ENCODE peak calls at places on chromosomes 1 and 21, in five cellular contexts. B, I, A, C and R are unnamed samples.

GRCh38 chr1:151370211-151370911 is 2.1 kb downstream of the SELENBP1 start:
- DNase-seq in B (no peak), I (no peak), A (no peak), C (no peak), R (no peak)

GRCh38 chr1:1347663-1348419 is 1.4 kb downstream of the DVL1 start:
- DNase-seq in B (peak), I (no peak), A (no peak), C (peak), R (peak)

GRCh38 chr1:2414297-2414958 is 2.1 kb upstream of the PEX10 start:
- DNase-seq in B (no peak), I (peak), A (peak), C (peak), R (peak)

GRCh38 chr1:26126321-26127084 is 14.9 kb downstream of the PDIK1L start:
- DNase-seq in B (no peak), I (no peak), A (peak), C (no peak), R (peak)

GRCh38 chr1:202362212-202362611 is 13.7 kb downstream of the PPP1R12B start:
- DNase-seq in B (no peak), I (no peak), A (no peak), C (no peak), R (no peak)

GRCh38 chr21:29064850-29065481 is 8.5 kb downstream of the CCT8 start:
- DNase-seq in B (no peak), I (no peak), A (no peak), C (no peak), R (no peak)

GRCh38 chr21:41648591-41649031 is 118.2 kb downstream of the RIPK4 start:
- DNase-seq in B (no peak), I (peak), A (no peak), C (no peak), R (no peak)

GRCh38 chr1:18373882-18374493 is 106.7 kb upstream of the KLHDC7A start:
- DNase-seq in B (no peak), I (no peak), A (no peak), C (peak), R (peak)

GRCh38 chr1:158754420-158754819 is at the start of gene OR6K6:
- DNase-seq in B (no peak), I (no peak), A (no peak), C (no peak), R (no peak)

GRCh38 chr1:214123061-214123784 is 135.4 kb downstream of the PROX1 start:
- DNase-seq in B (peak), I (peak), A (peak), C (peak), R (peak)

GRCh38 chr1:51346086-51346942 is 16.0 kb upstream of the TTC39A start:
- DNase-seq in B (no peak), I (no peak), A (no peak), C (no peak), R (no peak)

GRCh38 chr21:44956356-44957046 is 16.7 kb downstream of the SLX9 start:
- DNase-seq in B (no peak), I (no peak), A (no peak), C (no peak), R (no peak)

GRCh38 chr1:73781257-73781656 is 416.7 kb downstream of the LRRIQ3 start:
- DNase-seq in B (no peak), I (peak), A (no peak), C (no peak), R (no peak)

GRCh38 chr1:108107658-108108057 is 92.5 kb downstream of the SLC25A24 start:
- DNase-seq in B (no peak), I (peak), A (no peak), C (no peak), R (no peak)

GRCh38 chr1:31679676-31680230 is 24.1 kb downstream of the COL16A1 start:
- DNase-seq in B (no peak), I (no peak), A (no peak), C (no peak), R (no peak)

GRCh38 chr1:244659694-244660093 is 6.8 kb downstream of the DESI2 start:
- DNase-seq in B (no peak), I (no peak), A (no peak), C (no peak), R (no peak)

GRCh38 chr1:3858231-3858981 is 1.1 kb downstream of the DFFB start:
- DNase-seq in B (no peak), I (peak), A (no peak), C (peak), R (peak)

GRCh38 chr1:21703318-21703963 is 34.3 kb upstream of the RAP1GAP start:
- DNase-seq in B (peak), I (peak), A (no peak), C (peak), R (no peak)
- TF ChIP-seq CTCF in B (peak), I (peak), A (peak), C (peak), R (no peak)

DNA sequence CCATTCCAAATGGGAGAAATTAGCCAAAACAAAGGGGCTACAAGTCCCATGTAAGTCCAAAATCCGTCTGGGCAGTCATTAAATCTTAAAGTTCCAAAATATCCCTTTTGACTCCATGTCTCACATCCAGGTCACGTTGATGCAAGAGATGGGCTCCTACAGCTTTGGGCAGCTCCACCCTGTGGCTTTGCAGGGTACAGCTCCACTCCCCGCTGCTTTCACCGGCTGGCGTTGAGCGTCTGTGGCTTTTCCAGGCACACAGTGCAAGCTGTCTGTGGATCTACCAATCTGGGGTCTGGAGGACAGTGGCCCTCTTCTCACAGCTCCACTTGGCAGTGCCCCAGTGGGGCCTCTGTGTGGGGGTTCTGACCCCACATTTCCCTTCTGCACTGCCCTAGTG is 130.2 kb downstream of the TPR start:
- DNase-seq in B (no peak), I (no peak), A (no peak), C (peak), R (no peak)
- TF ChIP-seq CTCF in B (peak), I (peak), A (no peak), C (peak), R (no peak)

GRCh38 chr1:172041102-172041501 is 199.8 kb downstream of the DNM3 start:
- DNase-seq in B (no peak), I (no peak), A (no peak), C (no peak), R (no peak)

GRCh38 chr1:172040466-172040865 is 199.2 kb downstream of the DNM3 start:
- DNase-seq in B (no peak), I (peak), A (no peak), C (no peak), R (peak)

DNA sequence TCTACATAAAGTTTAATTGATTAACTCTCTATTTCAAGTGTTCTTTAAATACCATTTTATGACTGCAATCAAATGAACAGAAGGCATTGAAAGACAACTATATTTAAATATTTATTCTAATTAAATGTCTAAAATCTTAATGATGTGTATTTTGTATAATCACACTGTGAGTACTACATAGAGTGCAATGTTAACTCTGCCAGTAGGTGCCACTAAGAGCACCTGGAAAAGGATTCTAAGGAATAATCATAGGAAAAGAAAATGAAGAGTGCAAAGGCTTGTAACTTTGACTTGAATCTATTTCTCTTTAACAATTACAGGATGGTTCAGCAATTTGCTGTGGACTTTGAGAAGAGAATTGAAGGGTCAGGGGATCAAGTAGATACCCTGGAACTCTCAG is 200.4 kb downstream of the DNM3 start:
- DNase-seq in B (peak), I (peak), A (no peak), C (no peak), R (no peak)
- TF ChIP-seq CTCF in B (peak), I (peak), A (peak), C (peak), R (no peak)

GRCh38 chr1:153658400-153659174 is at the start of gene SNAPIN:
- DNase-seq in B (peak), I (peak), A (peak), C (peak), R (peak)
- TF ChIP-seq CTCF in B (no peak), I (no peak), A (no peak), C (peak), R (peak)

GRCh38 chr1:97014426-97014825 is 292.8 kb downstream of the PTBP2 start:
- DNase-seq in B (no peak), I (no peak), A (no peak), C (no peak), R (no peak)

GRCh38 chr1:97013904-97014303 is 292.3 kb downstream of the PTBP2 start:
- DNase-seq in B (no peak), I (peak), A (no peak), C (no peak), R (no peak)

GRCh38 chr1:97017895-97018294 is 296.3 kb downstream of the PTBP2 start:
- DNase-seq in B (no peak), I (no peak), A (no peak), C (peak), R (peak)
- TF ChIP-seq CTCF in B (no peak), I (no peak), A (no peak), C (peak), R (no peak)

DNA sequence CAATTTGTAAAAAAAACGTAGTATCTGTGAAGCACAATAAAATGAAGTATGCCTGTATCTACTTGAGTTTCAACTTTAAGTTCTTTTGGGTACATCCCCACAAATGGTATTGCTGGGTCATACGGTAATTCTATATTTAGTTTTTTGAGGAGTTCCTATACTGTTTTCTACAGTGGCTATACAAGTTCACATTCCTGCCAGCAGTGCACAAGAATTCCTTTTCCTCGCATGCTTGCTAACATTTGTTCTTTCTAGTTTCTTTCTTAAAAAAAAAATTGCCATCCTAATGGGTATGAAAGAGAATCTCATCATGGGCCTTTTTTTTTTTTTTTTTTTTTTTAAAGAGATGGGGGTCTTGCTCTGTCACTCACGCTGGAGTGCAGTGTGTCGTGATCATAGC is 41.9 kb downstream of the UCK2 start:
- DNase-seq in B (no peak), I (no peak), A (no peak), C (no peak), R (no peak)
- TF ChIP-seq CTCF in B (no peak), I (peak), A (no peak), C (peak), R (no peak)

DNA sequence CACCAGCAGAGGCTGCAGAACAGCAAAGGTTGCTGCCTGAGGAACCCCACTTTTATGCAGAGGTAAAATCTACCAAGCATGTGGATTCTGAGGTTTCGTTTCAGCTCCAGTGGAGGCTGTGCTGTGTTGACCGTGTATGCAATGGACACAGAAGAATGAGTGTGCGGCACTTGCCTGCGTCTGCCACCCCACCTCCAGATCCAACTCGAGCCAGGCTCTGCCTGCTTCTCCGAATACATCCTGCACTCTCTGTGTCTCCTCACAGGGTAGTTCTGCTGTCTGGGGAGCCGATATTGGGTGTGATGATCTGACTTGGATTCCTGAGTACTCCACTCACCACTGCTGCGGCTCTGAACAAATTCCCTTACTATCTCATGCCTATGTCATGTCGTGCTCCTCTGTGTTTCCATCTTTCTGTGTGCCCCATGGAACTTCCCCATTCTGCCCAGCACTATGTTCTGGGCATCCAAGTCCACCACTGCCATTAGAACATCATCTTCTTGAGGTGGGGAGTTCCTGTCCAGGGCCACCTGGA is 129.8 kb downstream of the SLC45A1 start:
- DNase-seq in B (no peak), I (no peak), A (no peak), C (no peak), R (no peak)
- TF ChIP-seq CTCF in B (no peak), I (no peak), A (no peak), C (no peak), R (no peak)